ENCODE peak calls at places on chromosome 6, in six cellular contexts. One of them, this sample, is unnamed.
A peak's percentile ranks its signal among the peaks of the same experiment; 100 is the strongest.

GRCh38 chr6:159760602-159761057 is 1.2 kb upstream of the ACAT2 start:
- DNase-seq in cardiac muscle cell: peak; percentile 85
- DNase-seq in MM.1S: no peak
- DNase-seq in transverse colon: no peak
- DNase-seq in activated T-cell treated with anti-CD3 and anti-CD28 coated beads, Interleukin-2, amount 50 U/mL, for 4 hours: no peak
- DNase-seq in effector CD4-positive, alpha-beta T cell: no peak
- DNase-seq in this sample: peak; percentile 36

GRCh38 chr6:25954756-25955155 is 7.8 kb upstream of the TRIM38 start:
- DNase-seq in MM.1S: no peak
- DNase-seq in effector CD4-positive, alpha-beta T cell: no peak
- DNase-seq in cardiac muscle cell: no peak
- DNase-seq in transverse colon: no peak
- DNase-seq in activated T-cell treated with anti-CD3 and anti-CD28 coated beads, Interleukin-2, amount 50 U/mL, for 4 hours: no peak
- DNase-seq in this sample: no peak

GRCh38 chr6:92043782-92044181 is 1375.6 kb downstream of the EPHA7 start:
- DNase-seq in MM.1S: no peak
- DNase-seq in effector CD4-positive, alpha-beta T cell: no peak
- DNase-seq in transverse colon: no peak
- DNase-seq in activated T-cell treated with anti-CD3 and anti-CD28 coated beads, Interleukin-2, amount 50 U/mL, for 4 hours: no peak
- DNase-seq in cardiac muscle cell: no peak
- DNase-seq in this sample: no peak

GRCh38 chr6:14286144-14286543 is 168.6 kb downstream of the CD83 start:
- DNase-seq in MM.1S: no peak
- DNase-seq in effector CD4-positive, alpha-beta T cell: no peak
- DNase-seq in cardiac muscle cell: peak; percentile 95
- DNase-seq in activated T-cell treated with anti-CD3 and anti-CD28 coated beads, Interleukin-2, amount 50 U/mL, for 4 hours: no peak
- DNase-seq in transverse colon: no peak
- DNase-seq in this sample: peak; percentile 94

GRCh38 chr6:149065658-149066556 is 251.6 kb upstream of the TAB2 start:
- DNase-seq in cardiac muscle cell: peak; percentile 58
- DNase-seq in activated T-cell treated with anti-CD3 and anti-CD28 coated beads, Interleukin-2, amount 50 U/mL, for 4 hours: peak; percentile 12
- DNase-seq in MM.1S: no peak
- DNase-seq in effector CD4-positive, alpha-beta T cell: peak; percentile 38
- DNase-seq in transverse colon: no peak
- DNase-seq in this sample: no peak

GRCh38 chr6:70398783-70399730 is 14.3 kb upstream of the FAM135A start:
- DNase-seq in transverse colon: peak; percentile 73
- DNase-seq in cardiac muscle cell: peak; percentile 26
- DNase-seq in MM.1S: no peak
- DNase-seq in effector CD4-positive, alpha-beta T cell: no peak
- DNase-seq in activated T-cell treated with anti-CD3 and anti-CD28 coated beads, Interleukin-2, amount 50 U/mL, for 4 hours: no peak
- DNase-seq in this sample: no peak

GRCh38 chr6:34273242-34273805 is 24.5 kb upstream of the SMIM29 start:
- DNase-seq in effector CD4-positive, alpha-beta T cell: no peak
- DNase-seq in MM.1S: no peak
- DNase-seq in transverse colon: no peak
- DNase-seq in activated T-cell treated with anti-CD3 and anti-CD28 coated beads, Interleukin-2, amount 50 U/mL, for 4 hours: no peak
- DNase-seq in cardiac muscle cell: peak; percentile 82
- DNase-seq in this sample: peak; percentile 23

GRCh38 chr6:168124161-168124560 is 45.1 kb upstream of the FRMD1 start:
- DNase-seq in transverse colon: no peak
- DNase-seq in activated T-cell treated with anti-CD3 and anti-CD28 coated beads, Interleukin-2, amount 50 U/mL, for 4 hours: no peak
- DNase-seq in cardiac muscle cell: no peak
- DNase-seq in effector CD4-positive, alpha-beta T cell: no peak
- DNase-seq in MM.1S: no peak
- DNase-seq in this sample: no peak

GRCh38 chr6:103672169-103672568 is 1187.5 kb downstream of the HACE1 start:
- DNase-seq in activated T-cell treated with anti-CD3 and anti-CD28 coated beads, Interleukin-2, amount 50 U/mL, for 4 hours: no peak
- DNase-seq in MM.1S: peak; percentile 27
- DNase-seq in cardiac muscle cell: no peak
- DNase-seq in transverse colon: no peak
- DNase-seq in effector CD4-positive, alpha-beta T cell: no peak
- DNase-seq in this sample: no peak

GRCh38 chr6:117555262-117555849 is 47.0 kb downstream of the GOPC start:
- DNase-seq in effector CD4-positive, alpha-beta T cell: no peak
- DNase-seq in MM.1S: peak; percentile 33
- DNase-seq in transverse colon: no peak
- DNase-seq in activated T-cell treated with anti-CD3 and anti-CD28 coated beads, Interleukin-2, amount 50 U/mL, for 4 hours: no peak
- DNase-seq in cardiac muscle cell: no peak
- DNase-seq in this sample: no peak

GRCh38 chr6:22437665-22438064 is 131.7 kb upstream of the HDGFL1 start:
- DNase-seq in effector CD4-positive, alpha-beta T cell: no peak
- DNase-seq in transverse colon: no peak
- DNase-seq in cardiac muscle cell: no peak
- DNase-seq in activated T-cell treated with anti-CD3 and anti-CD28 coated beads, Interleukin-2, amount 50 U/mL, for 4 hours: no peak
- DNase-seq in MM.1S: no peak
- DNase-seq in this sample: no peak